ENCODE peak calls at places on chromosomes 13 and 19, in nine cellular contexts. E is Calu3, W is thoracic aorta, S is NB4, Y is HCT116, J is GM23338, F is cardiac muscle cell, C is spleen, P is HFF-Myc. O is an unnamed sample.

GRCh38 chr13:108176685-108177274 is 38.6 kb downstream of the LIG4 start:
- DNase-seq in E (peak), C (no peak), Y (peak), P (no peak), S (peak), F (peak), W (no peak), J (peak), O (peak)

GRCh38 chr13:23631676-23632622 is 61.7 kb downstream of the TNFRSF19 start:
- DNase-seq in W (no peak), F (no peak), C (no peak), S (no peak), P (no peak), J (no peak), Y (no peak), E (no peak), O (no peak)

GRCh38 chr19:38264486-38265212 is at the start of gene SPINT2:
- DNase-seq in J (peak), C (peak), P (no peak), F (peak), Y (peak), E (no peak), S (no peak), W (no peak), O (no peak)

GRCh38 chr13:110616103-110617101 is 1.1 kb downstream of the NAXD start:
- DNase-seq in F (no peak), S (peak), Y (peak), E (peak), P (no peak), C (peak), J (peak), W (peak), O (peak)

GRCh38 chr19:31553112-31553843 is 204.0 kb upstream of the TSHZ3 start:
- DNase-seq in W (no peak), F (no peak), J (no peak), P (no peak), E (no peak), C (no peak), S (no peak), Y (no peak), O (no peak)

GRCh38 chr13:27437126-27437525 is 12.7 kb downstream of the GTF3A start:
- DNase-seq in P (no peak), C (no peak), E (no peak), Y (no peak), S (no peak), F (no peak), W (no peak), J (no peak), O (no peak)

GRCh38 chr19:3423183-3423829 is 56.9 kb downstream of the NFIC start:
- DNase-seq in C (no peak), S (no peak), P (no peak), W (no peak), F (no peak), Y (no peak), E (no peak), J (no peak), O (peak)

GRCh38 chr13:34346626-34347025 is 528.7 kb downstream of the RFC3 start:
- DNase-seq in Y (no peak), E (no peak), F (no peak), C (no peak), P (no peak), W (no peak), J (no peak), S (no peak), O (no peak)

GRCh38 chr13:89695343-89696257 is 1651.9 kb upstream of the MIR17HG start:
- DNase-seq in J (peak), S (peak), F (peak), E (peak), W (no peak), P (no peak), C (no peak), Y (peak), O (no peak)

GRCh38 chr13:38763446-38764381 is 76.8 kb downstream of the FREM2 start:
- DNase-seq in J (peak), S (peak), Y (no peak), C (no peak), F (peak), W (no peak), P (peak), E (peak), O (peak)

GRCh38 chr19:8377598-8377997 is 12.6 kb upstream of the RAB11B start:
- DNase-seq in P (no peak), F (no peak), S (no peak), E (no peak), J (no peak), Y (no peak), C (no peak), W (no peak), O (no peak)

GRCh38 chr13:31880849-31881494 is 141.6 kb downstream of the RXFP2 start:
- DNase-seq in S (no peak), W (no peak), C (no peak), J (no peak), P (no peak), Y (no peak), E (no peak), F (no peak), O (no peak)

GRCh38 chr19:55535579-55536350 is 1.2 kb downstream of the SBK2 start:
- DNase-seq in W (no peak), F (no peak), J (no peak), E (no peak), S (no peak), C (no peak), P (no peak), Y (no peak), O (no peak)

GRCh38 chr19:13154911-13155471 is 4.8 kb downstream of the IER2 start:
- DNase-seq in Y (peak), E (peak), C (peak), W (no peak), P (no peak), S (peak), J (peak), F (peak), O (peak)

GRCh38 chr13:52848455-52849190 is at the start of gene PCDH8:
- DNase-seq in C (no peak), P (no peak), F (peak), Y (no peak), J (peak), S (no peak), W (no peak), E (peak), O (no peak)

GRCh38 chr13:42041684-42042035 is 6.8 kb upstream of the DGKH start:
- DNase-seq in E (peak), J (peak), P (no peak), Y (no peak), F (peak), C (no peak), W (peak), S (peak), O (peak)

GRCh38 chr13:21445759-21446158 is 13.3 kb downstream of the ZDHHC20 start:
- DNase-seq in E (no peak), W (no peak), Y (no peak), J (peak), F (no peak), P (no peak), C (no peak), S (no peak), O (no peak)

GRCh38 chr19:38227272-38228004 is 3.4 kb upstream of the DPF1 start:
- DNase-seq in F (no peak), W (no peak), J (no peak), P (no peak), C (no peak), S (no peak), Y (no peak), E (no peak), O (no peak)

GRCh38 chr19:11125994-11126685 is 29.4 kb downstream of the SPC24 start:
- DNase-seq in E (peak), C (peak), J (peak), Y (peak), W (peak), F (peak), P (no peak), S (peak), O (peak)

GRCh38 chr13:83498486-83499190 is 383.6 kb downstream of the SLITRK1 start:
- DNase-seq in P (no peak), F (no peak), J (no peak), E (no peak), C (no peak), S (no peak), Y (no peak), W (no peak), O (peak)

GRCh38 chr13:59384154-59384553 is 779.6 kb downstream of the DIAPH3 start:
- DNase-seq in F (no peak), J (no peak), E (no peak), C (no peak), P (no peak), Y (no peak), S (no peak), W (no peak), O (no peak)

GRCh38 chr19:45405435-45406164 is 731 bp upstream of the PPP1R13L start:
- DNase-seq in F (peak), Y (peak), C (peak), P (peak), E (peak), J (peak), S (peak), W (peak), O (peak)

DNA sequence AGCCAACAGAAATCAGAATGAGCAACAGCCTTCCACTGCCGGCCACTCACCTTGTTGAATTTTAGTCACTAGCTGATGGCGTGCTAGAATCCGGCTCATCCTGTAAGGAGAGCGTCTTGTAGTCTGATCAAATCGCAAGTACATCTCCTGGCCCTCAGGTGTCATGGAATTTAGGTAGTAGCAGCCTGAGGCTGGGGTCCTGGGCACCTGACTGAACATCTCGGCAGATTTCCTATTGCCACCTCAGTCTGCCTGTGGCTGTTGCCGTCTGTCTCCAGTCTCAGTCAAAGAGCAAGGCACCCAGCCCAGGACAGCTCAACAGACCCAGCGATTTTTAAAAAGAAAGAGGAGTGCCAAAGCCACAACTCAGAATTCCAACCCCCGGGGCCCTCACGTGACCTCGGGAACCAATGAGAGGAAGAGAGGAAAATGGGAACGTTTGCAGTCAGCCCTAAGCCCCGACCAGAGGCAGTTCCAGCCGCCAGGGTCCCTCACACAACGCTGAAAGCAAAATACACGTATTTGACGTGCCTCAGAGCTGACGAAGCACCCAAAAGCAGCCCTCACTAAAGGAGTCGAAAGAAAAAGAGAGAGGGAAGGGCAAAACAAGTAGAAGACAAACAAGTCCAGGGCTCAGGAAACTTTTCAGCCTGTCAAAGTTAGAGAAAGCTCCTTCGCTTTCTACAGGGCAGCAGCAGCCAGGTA is at the start of gene STARD13:
- DNase-seq in J (peak), E (peak), S (peak), F (peak), P (peak), W (peak), Y (peak), C (peak), O (peak)
- TF ChIP-seq CTCF in J (no peak), E (no peak), S (no peak), F (peak), P (peak), W (peak), Y (no peak), C (peak), O (peak)

DNA sequence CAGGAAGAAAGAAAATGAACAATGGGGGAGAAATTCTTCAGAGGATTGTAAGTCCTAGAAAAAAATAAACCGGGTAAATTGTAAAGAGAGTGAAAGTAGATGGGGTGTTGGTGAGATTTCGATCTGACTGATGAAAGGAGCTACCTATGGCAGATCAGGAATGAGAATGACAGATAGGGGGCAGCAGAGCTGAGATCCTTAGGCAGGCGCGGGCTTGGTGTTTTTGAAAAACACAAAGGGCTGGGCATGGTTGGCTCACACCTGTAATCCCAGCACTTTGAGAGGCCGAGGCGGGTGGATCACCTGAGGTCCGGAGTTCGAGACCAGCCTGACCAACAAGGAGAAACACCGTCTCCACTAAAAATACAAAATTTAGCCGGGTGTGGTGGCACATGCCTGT is 1468.6 kb upstream of the SLC10A2 start:
- DNase-seq in P (no peak), W (no peak), J (peak), Y (peak), S (peak), C (no peak), E (no peak), F (no peak), O (no peak)
- TF ChIP-seq CTCF in P (no peak), W (no peak), J (peak), Y (no peak), S (peak), C (no peak), E (no peak), F (no peak), O (no peak)

DNA sequence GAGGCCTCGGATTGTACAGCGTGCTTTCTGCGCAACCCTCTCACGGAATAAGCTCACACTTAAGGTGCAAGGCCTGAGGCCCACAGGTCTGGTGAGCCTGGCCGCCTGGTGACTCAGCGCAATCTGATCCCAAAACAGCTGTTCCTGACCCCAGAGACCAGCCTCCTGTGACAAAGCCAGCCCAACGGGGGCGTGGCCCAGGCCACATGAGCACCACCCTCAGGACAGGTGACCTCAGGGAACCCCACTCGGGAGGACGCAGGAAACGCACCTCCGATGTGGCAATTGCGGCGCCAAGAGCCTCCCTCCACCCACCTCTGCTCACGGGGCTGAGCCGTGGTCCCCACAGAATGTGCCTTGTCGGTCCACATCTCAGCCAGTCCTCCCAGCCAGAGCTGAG is 26.4 kb downstream of the GRTP1 start:
- DNase-seq in J (peak), F (no peak), E (no peak), C (peak), P (no peak), W (no peak), S (no peak), Y (no peak), O (no peak)
- TF ChIP-seq CTCF in J (no peak), F (no peak), E (no peak), C (no peak), P (no peak), W (no peak), S (no peak), Y (no peak), O (no peak)

GRCh38 chr19:19033426-19034203 is at the start of the genes ARMC6 and SUGP2:
- DNase-seq in J (peak), S (peak), Y (peak), F (peak), C (peak), E (peak), P (peak), W (peak), O (peak)
- TF ChIP-seq CTCF in J (no peak), S (no peak), Y (no peak), F (no peak), C (peak), E (no peak), P (no peak), W (no peak), O (no peak)

GRCh38 chr13:69579351-69579750 is 528.3 kb upstream of the ATXN8OS start:
- DNase-seq in C (no peak), Y (no peak), P (no peak), S (peak), F (peak), E (no peak), W (no peak), J (peak), O (no peak)
- TF ChIP-seq CTCF in C (no peak), Y (no peak), P (no peak), S (no peak), F (no peak), E (no peak), W (no peak), J (peak), O (no peak)

DNA sequence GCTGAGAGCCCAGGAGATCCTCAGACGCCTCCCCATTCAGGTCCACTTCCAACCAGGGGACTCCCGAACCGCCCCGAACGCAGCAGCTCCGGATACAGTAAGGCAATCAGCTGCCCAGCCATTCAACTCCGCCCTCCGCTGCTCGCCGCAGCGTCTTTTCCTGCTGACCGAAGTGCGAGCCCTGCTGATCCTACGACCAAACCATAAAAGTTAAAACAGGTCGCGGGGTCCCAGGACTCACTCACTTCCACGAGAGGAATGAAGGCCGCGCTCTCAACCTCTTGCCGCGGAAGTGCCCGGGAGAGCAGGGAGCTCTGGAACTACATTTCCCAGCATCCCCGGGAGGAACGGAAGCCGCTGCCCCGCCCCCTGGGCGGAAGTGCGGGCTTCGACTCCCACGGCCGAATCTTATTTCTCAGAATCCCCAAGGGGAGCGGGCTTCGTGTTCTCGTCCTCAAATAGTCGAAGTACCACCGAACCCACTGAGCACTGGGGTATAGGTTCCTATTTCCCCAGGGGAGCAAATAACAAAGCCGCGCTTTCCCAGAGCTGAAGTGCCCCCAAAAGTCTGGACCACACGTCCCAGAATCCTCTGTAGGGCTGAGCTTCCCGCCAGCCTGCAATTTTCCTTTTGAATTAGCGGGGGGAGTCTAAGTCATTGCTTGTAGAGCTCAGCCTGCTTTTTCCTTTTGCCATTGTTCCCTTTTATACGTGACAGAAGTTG is at the start of gene ZNF45:
- DNase-seq in W (peak), S (peak), J (peak), E (peak), F (peak), Y (peak), C (peak), P (peak), O (peak)
- TF ChIP-seq CTCF in W (no peak), S (no peak), J (no peak), E (no peak), F (no peak), Y (no peak), C (no peak), P (no peak), O (no peak)

DNA sequence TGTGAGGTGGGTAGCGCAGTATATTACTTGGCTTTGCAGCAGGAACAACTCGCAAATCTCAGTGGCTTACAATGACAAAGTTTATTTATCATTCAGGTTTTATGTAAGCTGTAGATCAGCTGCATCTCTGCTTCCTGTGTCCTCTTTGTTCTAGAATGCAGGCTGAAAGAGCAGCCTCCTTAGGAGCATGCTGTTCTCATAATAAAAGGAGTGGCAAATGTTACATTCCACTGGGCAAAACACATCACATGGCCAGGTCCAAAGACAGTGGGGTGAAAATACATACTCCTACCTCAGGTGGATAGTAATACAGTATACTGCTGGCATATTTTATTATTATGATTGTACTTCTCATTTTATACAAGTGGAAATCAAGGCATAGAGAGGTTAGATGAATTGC is 1.2 kb upstream of the CSNK1A1L start:
- DNase-seq in E (no peak), Y (no peak), W (no peak), P (no peak), C (no peak), F (no peak), S (no peak), J (peak), O (no peak)
- TF ChIP-seq CTCF in E (no peak), Y (no peak), W (no peak), P (no peak), C (no peak), F (no peak), S (no peak), J (no peak), O (no peak)

O was measured in fibroblast of villous mesenchyme.